ENCODE peak calls at places on chromosome 21, in seven cellular contexts. One of them, this sample, is unnamed.

GRCh38 chr21:32334980-32335471 is 36.4 kb downstream of the MRAP start:
- DNase-seq in A549: no peak
- DNase-seq in Peyer's patch: no peak
- DNase-seq in lower leg skin: peak
- DNase-seq in uterus: no peak
- DNase-seq in heart left ventricle: no peak
- DNase-seq in breast epithelium: no peak
- DNase-seq in this sample: no peak

GRCh38 chr21:32089771-32090170 is 189.1 kb downstream of the MIS18A start:
- DNase-seq in uterus: no peak
- DNase-seq in heart left ventricle: no peak
- DNase-seq in lower leg skin: no peak
- DNase-seq in breast epithelium: no peak
- DNase-seq in A549: no peak
- DNase-seq in Peyer's patch: no peak
- DNase-seq in this sample: no peak

GRCh38 chr21:34509151-34509550 is 2.9 kb downstream of the KCNE1 start:
- DNase-seq in breast epithelium: no peak
- DNase-seq in uterus: no peak
- DNase-seq in heart left ventricle: no peak
- DNase-seq in Peyer's patch: no peak
- DNase-seq in lower leg skin: no peak
- DNase-seq in A549: no peak
- DNase-seq in this sample: no peak

GRCh38 chr21:38743772-38744529 is 61.8 kb upstream of the ETS2 start:
- DNase-seq in breast epithelium: no peak
- DNase-seq in lower leg skin: peak
- DNase-seq in Peyer's patch: no peak
- DNase-seq in heart left ventricle: peak
- DNase-seq in A549: no peak
- DNase-seq in uterus: no peak
- DNase-seq in this sample: no peak

GRCh38 chr21:34018910-34019309 is 54.5 kb upstream of the MRPS6 start:
- DNase-seq in heart left ventricle: no peak
- DNase-seq in uterus: no peak
- DNase-seq in breast epithelium: no peak
- DNase-seq in lower leg skin: no peak
- DNase-seq in A549: no peak
- DNase-seq in Peyer's patch: peak
- DNase-seq in this sample: no peak

GRCh38 chr21:35138665-35139381 is 89.7 kb upstream of the RUNX1 start:
- DNase-seq in breast epithelium: peak
- DNase-seq in A549: no peak
- DNase-seq in lower leg skin: no peak
- DNase-seq in heart left ventricle: no peak
- DNase-seq in Peyer's patch: peak
- DNase-seq in uterus: no peak
- DNase-seq in this sample: peak

GRCh38 chr21:28833181-28833580 is 159.5 kb downstream of the LTN1 start:
- DNase-seq in lower leg skin: no peak
- DNase-seq in uterus: no peak
- DNase-seq in breast epithelium: no peak
- DNase-seq in heart left ventricle: no peak
- DNase-seq in Peyer's patch: no peak
- DNase-seq in A549: no peak
- DNase-seq in this sample: no peak

GRCh38 chr21:34986561-34987533 is 62.3 kb downstream of the RUNX1 start:
- DNase-seq in breast epithelium: no peak
- DNase-seq in lower leg skin: no peak
- DNase-seq in uterus: peak
- DNase-seq in heart left ventricle: no peak
- DNase-seq in A549: no peak
- DNase-seq in Peyer's patch: peak
- DNase-seq in this sample: peak

GRCh38 chr21:38980416-38981319 is 174.9 kb downstream of the ETS2 start:
- DNase-seq in A549: no peak
- DNase-seq in breast epithelium: no peak
- DNase-seq in lower leg skin: no peak
- DNase-seq in heart left ventricle: no peak
- DNase-seq in Peyer's patch: no peak
- DNase-seq in uterus: no peak
- DNase-seq in this sample: no peak

DNA sequence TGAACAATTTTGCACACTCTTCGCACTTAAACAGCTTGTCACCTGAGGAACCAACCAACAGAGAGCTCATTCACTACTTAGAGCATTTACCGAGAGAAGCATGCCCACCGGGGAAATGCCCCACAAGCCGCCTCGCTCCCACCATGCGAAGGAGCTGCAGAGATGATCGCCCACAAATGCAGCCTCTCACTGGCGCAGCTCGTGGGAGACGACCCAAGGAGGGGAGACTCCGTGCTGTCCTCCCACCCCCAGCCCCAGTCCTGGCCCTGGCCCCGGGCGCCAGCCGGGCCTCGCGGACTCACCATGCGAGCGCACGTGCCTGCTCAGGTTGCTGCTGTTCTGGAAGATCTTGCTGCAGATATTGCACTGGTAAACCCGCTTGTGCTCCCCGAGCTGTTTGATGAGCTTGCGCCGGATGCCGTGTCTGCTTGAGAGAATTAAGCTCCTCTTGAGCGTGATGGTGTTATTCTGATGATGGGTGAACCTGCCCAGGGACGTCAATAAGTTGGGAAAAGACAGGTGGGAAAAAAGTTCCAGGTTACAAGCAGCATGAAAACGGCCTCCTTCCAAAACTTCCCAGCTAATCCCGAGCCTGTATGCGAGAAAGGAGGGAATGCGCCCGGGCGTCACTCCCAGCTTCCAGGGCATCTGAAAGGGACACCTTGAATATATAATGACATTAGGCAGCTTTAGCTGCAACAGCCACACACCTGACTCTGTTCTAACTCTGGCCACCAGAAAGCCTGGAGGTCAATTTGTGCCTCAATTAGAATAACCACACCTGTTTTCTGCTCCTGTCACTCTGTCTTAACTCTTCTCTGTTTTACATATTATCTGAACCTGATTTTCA is 42.8 kb downstream of the PRDM15 start:
- DNase-seq in heart left ventricle: no peak
- DNase-seq in A549: no peak
- DNase-seq in breast epithelium: no peak
- DNase-seq in Peyer's patch: no peak
- DNase-seq in lower leg skin: peak
- DNase-seq in uterus: no peak
- DNase-seq in this sample: no peak
- H3K4me3 ChIP-seq in heart left ventricle: no peak
- H3K4me3 ChIP-seq in A549: no peak
- H3K4me3 ChIP-seq in breast epithelium: no peak
- H3K4me3 ChIP-seq in Peyer's patch: no peak
- H3K4me3 ChIP-seq in lower leg skin: no peak
- H3K4me3 ChIP-seq in uterus: no peak
- H3K4me3 ChIP-seq in this sample: no peak

DNA sequence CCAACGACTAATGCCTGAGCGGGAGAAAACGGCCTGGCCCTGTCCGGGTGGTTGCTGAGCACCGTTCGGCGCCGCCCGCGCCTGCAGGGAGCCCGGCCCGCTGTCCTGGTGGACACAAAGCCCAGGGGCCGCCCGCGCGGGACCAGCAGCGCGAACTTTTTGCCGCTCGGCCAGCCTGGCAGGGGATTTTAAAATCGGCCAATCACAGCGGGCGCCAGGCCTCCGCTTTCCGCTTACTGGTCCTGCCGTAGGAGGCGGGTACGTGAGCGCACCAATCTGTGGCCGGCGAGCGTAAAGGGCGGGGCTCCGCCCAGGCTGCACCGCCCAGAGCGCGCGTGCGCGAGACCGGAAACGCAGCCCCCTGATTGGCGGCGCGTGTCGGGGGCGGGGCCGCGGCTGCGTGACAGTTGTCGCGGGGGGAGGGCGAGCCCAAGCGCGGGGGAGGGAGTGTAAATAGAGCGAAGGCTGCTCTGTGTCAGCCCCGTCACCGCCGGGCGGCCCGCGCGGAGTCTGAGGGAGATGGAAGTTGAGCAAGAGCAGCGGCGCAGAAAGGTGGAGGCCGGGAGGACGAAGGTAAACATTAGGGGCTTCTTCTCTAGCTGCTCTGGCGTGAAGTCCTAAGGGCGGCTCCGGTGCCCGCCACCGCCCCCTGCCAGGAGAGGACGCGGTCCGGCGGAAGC is at the start of the genes C21orf58 and PCNT:
- DNase-seq in lower leg skin: peak
- DNase-seq in Peyer's patch: peak
- DNase-seq in heart left ventricle: peak
- DNase-seq in A549: peak
- DNase-seq in uterus: peak
- DNase-seq in breast epithelium: peak
- DNase-seq in this sample: peak
- TF ChIP-seq POLR2A in lower leg skin: no peak
- TF ChIP-seq POLR2A in Peyer's patch: peak
- TF ChIP-seq POLR2A in heart left ventricle: peak
- TF ChIP-seq POLR2A in A549: peak
- TF ChIP-seq POLR2A in uterus: no peak
- TF ChIP-seq POLR2A in breast epithelium: no peak
- TF ChIP-seq POLR2A in this sample: peak

GRCh38 chr21:17726047-17726446 is 93.1 kb downstream of the C21orf91 start:
- DNase-seq in uterus: no peak
- DNase-seq in lower leg skin: no peak
- DNase-seq in Peyer's patch: no peak
- DNase-seq in breast epithelium: no peak
- DNase-seq in heart left ventricle: no peak
- DNase-seq in A549: peak
- DNase-seq in this sample: peak
- TF ChIP-seq CTCF in uterus: no peak
- TF ChIP-seq CTCF in lower leg skin: no peak
- TF ChIP-seq CTCF in Peyer's patch: no peak
- TF ChIP-seq CTCF in breast epithelium: no peak
- TF ChIP-seq CTCF in heart left ventricle: peak
- TF ChIP-seq CTCF in A549: no peak
- TF ChIP-seq CTCF in this sample: no peak

DNA sequence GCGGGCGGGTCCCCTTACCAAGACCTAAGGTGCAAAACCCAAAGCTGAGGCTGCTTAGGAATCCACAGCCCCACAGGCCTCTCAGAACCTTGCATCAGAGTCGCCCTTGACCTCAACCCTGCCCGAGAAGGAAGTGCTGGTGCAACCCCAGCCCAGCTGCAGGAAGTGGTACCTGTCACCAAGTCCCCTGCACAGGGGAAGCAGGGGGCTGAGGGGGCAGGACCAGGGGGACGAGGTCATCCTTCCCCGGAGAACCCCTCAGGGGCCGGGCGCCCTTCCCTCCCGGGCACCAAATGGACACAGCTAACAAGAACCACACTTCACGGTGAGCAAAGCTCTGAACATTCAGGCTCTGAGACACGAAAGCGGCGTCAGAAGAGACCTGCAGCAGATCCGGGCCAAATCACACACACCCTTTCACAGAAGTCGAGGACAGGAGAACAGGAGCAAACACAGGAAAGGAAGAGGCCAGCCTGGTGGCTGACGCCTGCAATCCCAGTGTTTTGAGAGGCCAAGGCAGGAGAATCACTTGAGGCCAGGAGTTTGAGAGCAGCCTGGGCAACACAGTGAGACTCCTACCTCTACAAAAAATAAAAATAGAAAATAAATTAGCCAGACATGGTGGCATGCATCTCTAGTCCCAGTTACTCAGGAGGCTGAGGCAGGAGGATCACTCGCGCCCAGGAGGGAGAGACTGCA is 6.4 kb downstream of the ITGB2 start:
- DNase-seq in breast epithelium: no peak
- DNase-seq in Peyer's patch: peak
- DNase-seq in heart left ventricle: no peak
- DNase-seq in A549: no peak
- DNase-seq in uterus: no peak
- DNase-seq in lower leg skin: no peak
- DNase-seq in this sample: peak
- H3K4me3 ChIP-seq in breast epithelium: no peak
- H3K4me3 ChIP-seq in Peyer's patch: peak
- H3K4me3 ChIP-seq in heart left ventricle: no peak
- H3K4me3 ChIP-seq in A549: no peak
- H3K4me3 ChIP-seq in uterus: no peak
- H3K4me3 ChIP-seq in lower leg skin: no peak
- H3K4me3 ChIP-seq in this sample: no peak

DNA sequence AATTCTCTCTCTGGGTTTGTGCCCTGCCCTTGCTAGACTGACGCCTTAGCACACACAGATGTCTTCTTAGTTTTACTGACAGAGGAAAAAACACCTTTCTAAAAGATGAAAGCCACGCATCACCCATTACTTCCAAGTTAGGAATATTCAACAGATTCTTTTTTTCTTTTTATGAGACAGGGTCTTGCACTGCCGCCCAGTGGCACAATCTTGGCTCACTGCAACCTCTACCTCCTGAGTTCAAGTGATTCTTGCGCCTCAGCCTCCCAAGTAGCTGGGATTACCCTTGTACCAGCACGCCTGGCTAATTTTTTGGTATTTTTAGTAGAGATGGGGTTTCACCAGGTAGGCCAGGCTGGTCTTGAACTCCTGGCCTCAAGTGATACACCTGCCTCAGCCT is 169.2 kb downstream of the APP start:
- DNase-seq in Peyer's patch: no peak
- DNase-seq in uterus: no peak
- DNase-seq in heart left ventricle: no peak
- DNase-seq in breast epithelium: no peak
- DNase-seq in A549: no peak
- DNase-seq in lower leg skin: no peak
- DNase-seq in this sample: no peak
- TF ChIP-seq POLR2A in Peyer's patch: no peak
- TF ChIP-seq POLR2A in uterus: no peak
- TF ChIP-seq POLR2A in heart left ventricle: no peak
- TF ChIP-seq POLR2A in breast epithelium: no peak
- TF ChIP-seq POLR2A in A549: no peak
- TF ChIP-seq POLR2A in lower leg skin: no peak
- TF ChIP-seq POLR2A in this sample: no peak

GRCh38 chr21:15759469-15759868 is 29.7 kb downstream of the USP25 start:
- DNase-seq in breast epithelium: no peak
- DNase-seq in heart left ventricle: no peak
- DNase-seq in lower leg skin: no peak
- DNase-seq in A549: no peak
- DNase-seq in uterus: no peak
- DNase-seq in Peyer's patch: no peak
- DNase-seq in this sample: no peak
- TF ChIP-seq CTCF in breast epithelium: no peak
- TF ChIP-seq CTCF in heart left ventricle: no peak
- TF ChIP-seq CTCF in lower leg skin: no peak
- TF ChIP-seq CTCF in A549: no peak
- TF ChIP-seq CTCF in uterus: no peak
- TF ChIP-seq CTCF in Peyer's patch: no peak
- TF ChIP-seq CTCF in this sample: no peak